ENCODE peak calls at places on chromosomes 4 and X, in four cellular contexts. K is hypothalamus, B is Kasumi-1, O is C1 segment of cervical spinal cord. P is an unnamed sample.

GRCh38 chr4:168585168-168586091 is 88.6 kb downstream of the PALLD start:
- DNase-seq in K (peak; percentile 16), O (no peak), B (peak; percentile 64), P (peak; percentile 56)

GRCh38 chrX:22135994-22136684 is 104.0 kb downstream of the PHEX start:
- DNase-seq in B (peak; percentile 31), K (no peak), O (peak; percentile 22), P (peak; percentile 54)

GRCh38 chrX:7444967-7445366 is 297.0 kb upstream of the PUDP start:
- DNase-seq in B (no peak), K (no peak), O (no peak), P (no peak)

GRCh38 chr4:10006604-10007435 is 14.5 kb downstream of the SLC2A9 start:
- DNase-seq in K (no peak), O (no peak), B (no peak), P (no peak)

GRCh38 chr4:90840828-90841227 is 713.6 kb downstream of the CCSER1 start:
- DNase-seq in B (no peak), O (no peak), K (no peak), P (no peak)

GRCh38 chr4:186020793-186021407 is 48.1 kb upstream of the TLR3 start:
- DNase-seq in K (no peak), O (no peak), B (no peak), P (no peak)

GRCh38 chrX:10722804-10723364 is 102.5 kb upstream of the MID1 start:
- DNase-seq in O (peak; percentile 33), K (peak; percentile 28), B (peak; percentile 49), P (peak; percentile 41)

GRCh38 chr4:106588906-106589305 is 220.3 kb upstream of the GIMD1 start:
- DNase-seq in K (no peak), O (no peak), B (no peak), P (no peak)

GRCh38 chr4:158229768-158230167 is 19.5 kb downstream of the TMEM144 start:
- DNase-seq in K (peak; percentile 62), B (no peak), O (peak; percentile 43), P (no peak)

GRCh38 chr4:48109413-48110263 is 24.4 kb downstream of the TXK start:
- DNase-seq in K (no peak), B (peak; percentile 76), O (no peak), P (peak; percentile 36)

GRCh38 chrX:1792636-1793035 is 177.8 kb downstream of the ASMT start:
- DNase-seq in O (no peak), B (no peak), K (no peak), P (no peak)

GRCh38 chr4:185911556-185912064 is 99.6 kb upstream of the SORBS2 start:
- DNase-seq in B (no peak), K (no peak), O (no peak), P (no peak)

GRCh38 chrX:73765776-73766465 is 202.9 kb downstream of the CHIC1 start:
- DNase-seq in K (no peak), B (no peak), O (no peak), P (no peak)

GRCh38 chr4:66590488-66591215 is 920.4 kb upstream of the EPHA5 start:
- DNase-seq in O (no peak), K (no peak), B (no peak), P (no peak)

GRCh38 chr4:125951275-125951887 is 636.6 kb downstream of the FAT4 start:
- DNase-seq in O (no peak), B (no peak), K (no peak), P (peak; percentile 1)

GRCh38 chr4:181991374-181991773 is 251.8 kb upstream of the TENM3 start:
- DNase-seq in O (no peak), K (no peak), B (no peak), P (no peak)

GRCh38 chrX:103081051-103081450 is 11.9 kb downstream of the NXF3 start:
- DNase-seq in O (no peak), K (no peak), B (no peak), P (no peak)

GRCh38 chr4:109067509-109068205 is 234.8 kb downstream of the COL25A1 start:
- DNase-seq in B (no peak), O (no peak), K (no peak), P (no peak)

GRCh38 chr4:7772708-7773385 is 166.8 kb downstream of the AFAP1 start:
- DNase-seq in B (no peak), O (no peak), K (no peak), P (no peak)

GRCh38 chrX:41332408-41332987 is 1.5 kb upstream of the DDX3X start:
- DNase-seq in B (no peak), O (peak; percentile 63), K (peak; percentile 19), P (no peak)

GRCh38 chr4:156290811-156291210 is 337.1 kb upstream of the CTSO start:
- DNase-seq in K (no peak), B (no peak), O (no peak), P (peak; percentile 2)

GRCh38 chr4:144831971-144832370 is 186.0 kb downstream of the HHIP start:
- DNase-seq in B (no peak), K (no peak), O (no peak), P (no peak)

GRCh38 chr4:88138561-88138960 is 19.9 kb downstream of the ABCG2 start:
- DNase-seq in B (no peak), K (no peak), O (no peak), P (peak; percentile 13)

GRCh38 chr4:14335872-14336271 is 666.4 kb upstream of the CPEB2 start:
- DNase-seq in O (no peak), B (no peak), K (no peak), P (no peak)

GRCh38 chr4:3337357-3337732 is 44.5 kb downstream of the RGS12 start:
- DNase-seq in B (no peak), O (no peak), K (no peak), P (no peak)

GRCh38 chrX:80751456-80751855 is 58.2 kb downstream of the BRWD3 start:
- DNase-seq in B (no peak), O (no peak), K (no peak), P (no peak)

GRCh38 chr4:92455329-92455839 is 151.6 kb downstream of the GRID2 start:
- DNase-seq in K (no peak), B (no peak), O (no peak), P (no peak)

GRCh38 chrX:129637217-129638109 is 17.3 kb downstream of the APLN start:
- DNase-seq in O (peak; percentile 54), K (peak; percentile 58), B (peak; percentile 59), P (peak; percentile 24)

GRCh38 chr4:173040200-173040599 is 128.4 kb upstream of the GALNT7 start:
- DNase-seq in K (no peak), B (peak; percentile 26), O (no peak), P (no peak)

GRCh38 chr4:948101-948935 is 16.1 kb downstream of the TMEM175 start:
- DNase-seq in K (no peak), O (no peak), B (no peak), P (no peak)

P was measured in HTR-8/SVneo.